ENCODE peak calls at places on chromosome 1, in seven cellular contexts. Z is IMR-90, M is hepatocyte, P is GM23248, U is mesenchymal stem cell, L is neural progenitor cell, R is Karpas-422. C is an unnamed sample.

GRCh38 chr1:183023601-183024351 is 556 bp downstream of the LAMC1 start:
- DNase-seq in U (peak; percentile 72), L (peak; percentile 84), Z (peak; percentile 47), M (peak; percentile 88), R (peak; percentile 84), P (peak; percentile 74), C (peak; percentile 55)

GRCh38 chr1:67427947-67428346 is 2.3 kb downstream of the SERBP1 start:
- DNase-seq in U (no peak), P (peak; percentile 10), M (no peak), R (no peak), Z (no peak), L (no peak), C (no peak)

GRCh38 chr1:19222979-19223824 is 13.1 kb upstream of the UBR4 start:
- DNase-seq in Z (peak; percentile 71), M (no peak), R (no peak), P (peak; percentile 45), U (no peak), L (no peak), C (no peak)

GRCh38 chr1:5949074-5949760 is 43.0 kb downstream of the NPHP4 start:
- DNase-seq in Z (no peak), M (peak; percentile 41), R (no peak), P (no peak), L (peak; percentile 16), U (peak; percentile 4), C (no peak)

GRCh38 chr1:229842302-229843255 is 216.5 kb downstream of the URB2 start:
- DNase-seq in P (no peak), Z (no peak), M (no peak), L (no peak), R (no peak), U (no peak), C (no peak)

GRCh38 chr1:240508950-240509349 is 103.0 kb downstream of the GREM2 start:
- DNase-seq in Z (peak; percentile 42), M (no peak), P (peak; percentile 38), U (no peak), L (no peak), R (no peak), C (no peak)

GRCh38 chr1:110686188-110686587 is 11.4 kb upstream of the KCNA3 start:
- DNase-seq in Z (no peak), L (no peak), U (no peak), P (no peak), M (no peak), R (no peak), C (no peak)

GRCh38 chr1:45378184-45378583 is 37.9 kb upstream of the MUTYH start:
- DNase-seq in P (no peak), L (no peak), R (no peak), U (no peak), Z (no peak), M (no peak), C (no peak)

GRCh38 chr1:111406325-111406768 is 21.2 kb downstream of the OVGP1 start:
- DNase-seq in R (peak; percentile 63), L (no peak), U (no peak), M (peak; percentile 25), P (peak; percentile 23), Z (peak; percentile 48), C (peak; percentile 36)

GRCh38 chr1:172359531-172359991 is 60.9 kb upstream of the C1orf105 start:
- DNase-seq in L (no peak), M (peak; percentile 77), Z (peak; percentile 54), U (peak; percentile 66), R (no peak), P (peak; percentile 62), C (peak; percentile 94)

GRCh38 chr1:202007703-202008489 is 2.5 kb upstream of the ELF3 start:
- DNase-seq in Z (no peak), L (no peak), R (no peak), M (peak; percentile 93), P (no peak), U (peak; percentile 35), C (no peak)

GRCh38 chr1:155043793-155044192 is 7.3 kb upstream of the ADAM15 start:
- DNase-seq in M (no peak), L (no peak), P (no peak), U (no peak), Z (no peak), R (no peak), C (no peak)

GRCh38 chr1:176801553-176802020 is 338.6 kb downstream of the PAPPA2 start:
- DNase-seq in U (peak; percentile 19), L (peak; percentile 29), M (peak; percentile 23), P (peak; percentile 63), Z (no peak), R (no peak), C (peak; percentile 3)

GRCh38 chr1:163055005-163055404 is 14.2 kb upstream of the RGS4 start:
- DNase-seq in Z (no peak), P (no peak), L (no peak), M (no peak), U (no peak), R (no peak), C (no peak)

GRCh38 chr1:177925006-177925405 is 44.9 kb downstream of the SEC16B start:
- DNase-seq in L (no peak), M (no peak), Z (peak; percentile 65), R (no peak), U (no peak), P (no peak), C (peak; percentile 29)

GRCh38 chr1:113935970-113936369 is 6.8 kb downstream of the HIPK1 start:
- DNase-seq in U (no peak), Z (no peak), P (no peak), M (no peak), L (no peak), R (no peak), C (no peak)

GRCh38 chr1:113934006-113934405 is 4.9 kb downstream of the HIPK1 start:
- DNase-seq in Z (no peak), U (no peak), L (no peak), R (no peak), P (no peak), M (no peak), C (no peak)

GRCh38 chr1:113934511-113935055 is 5.5 kb downstream of the HIPK1 start:
- DNase-seq in P (no peak), Z (no peak), R (no peak), L (no peak), M (no peak), U (no peak), C (no peak)

GRCh38 chr1:113937146-113937545 is 8.0 kb downstream of the HIPK1 start:
- DNase-seq in U (no peak), M (no peak), R (no peak), Z (peak; percentile 58), L (no peak), P (no peak), C (peak; percentile 8)

GRCh38 chr1:113935176-113935575 is 6.1 kb downstream of the HIPK1 start:
- DNase-seq in P (no peak), R (no peak), L (no peak), Z (no peak), U (no peak), M (no peak), C (no peak)
- H3K9me3 ChIP-seq in P (no peaks in the 10 kb centered on the region), R (no peaks in the 10 kb centered on the region), L (no peaks in the 10 kb centered on the region), Z (no peaks in the 10 kb centered on the region), U (no peaks in the 10 kb centered on the region), M (no peaks in the 10 kb centered on the region), C (no peaks in the 10 kb centered on the region)

GRCh38 chr1:28102169-28102568 is 13.8 kb upstream of the EYA3 start:
- DNase-seq in Z (no peak), M (no peak), L (no peak), U (no peak), P (no peak), R (no peak), C (no peak)

GRCh38 chr1:28097100-28097472 is 8.7 kb upstream of the EYA3 start:
- DNase-seq in M (no peak), L (no peak), Z (no peak), U (no peak), P (no peak), R (no peak), C (no peak)

GRCh38 chr1:28096210-28097099 is 8.0 kb upstream of the EYA3 start:
- DNase-seq in M (no peak), Z (no peak), U (no peak), R (no peak), P (no peak), L (no peak), C (no peak)

GRCh38 chr1:28104866-28105467 is 16.6 kb upstream of the EYA3 start:
- DNase-seq in M (peak; percentile 80), U (peak; percentile 79), Z (peak; percentile 76), R (peak; percentile 49), P (peak; percentile 81), L (peak; percentile 71), C (peak; percentile 67)

GRCh38 chr1:28099050-28099769 is 10.8 kb upstream of the EYA3 start:
- DNase-seq in P (no peak), M (no peak), Z (peak; percentile 26), L (no peak), R (no peak), U (peak; percentile 19), C (no peak)
- H3K27ac ChIP-seq in P (no peak overlapping the region), M (no peak overlapping the region), Z (peak overlapping the region; percentile 61), L (no peak overlapping the region), R (no peak overlapping the region), U (no peak overlapping the region), C (no peak overlapping the region)

GRCh38 chr1:1926886-1927660 is 8.0 kb upstream of the TMEM52 start:
- DNase-seq in P (no peak), U (no peak), M (peak; percentile 1), R (no peak), L (no peak), Z (no peak), C (no peak)

GRCh38 chr1:1924849-1925248 is 5.8 kb upstream of the TMEM52 start:
- DNase-seq in P (no peak), R (no peak), U (no peak), M (no peak), L (no peak), Z (no peak), C (no peak)

GRCh38 chr1:1926346-1926811 is 7.3 kb upstream of the TMEM52 start:
- DNase-seq in U (no peak), R (no peak), P (no peak), M (peak; percentile 3), Z (no peak), L (no peak), C (no peak)

GRCh38 chr1:1924378-1924777 is 5.3 kb upstream of the TMEM52 start:
- DNase-seq in M (peak; percentile 5), R (no peak), L (peak; percentile 4), Z (no peak), P (no peak), U (no peak), C (no peak)

GRCh38 chr1:1925437-1926345 is 6.6 kb upstream of the TMEM52 start:
- DNase-seq in L (no peak), Z (no peak), M (peak; percentile 2), P (no peak), U (no peak), R (no peak), C (no peak)
- H3K4me2 ChIP-seq in L (no peak overlapping the region), Z (no peak overlapping the region), M (no peak overlapping the region), P (no peak overlapping the region), U (no peak overlapping the region), R (no peak overlapping the region), C (no peak overlapping the region)

DNA sequence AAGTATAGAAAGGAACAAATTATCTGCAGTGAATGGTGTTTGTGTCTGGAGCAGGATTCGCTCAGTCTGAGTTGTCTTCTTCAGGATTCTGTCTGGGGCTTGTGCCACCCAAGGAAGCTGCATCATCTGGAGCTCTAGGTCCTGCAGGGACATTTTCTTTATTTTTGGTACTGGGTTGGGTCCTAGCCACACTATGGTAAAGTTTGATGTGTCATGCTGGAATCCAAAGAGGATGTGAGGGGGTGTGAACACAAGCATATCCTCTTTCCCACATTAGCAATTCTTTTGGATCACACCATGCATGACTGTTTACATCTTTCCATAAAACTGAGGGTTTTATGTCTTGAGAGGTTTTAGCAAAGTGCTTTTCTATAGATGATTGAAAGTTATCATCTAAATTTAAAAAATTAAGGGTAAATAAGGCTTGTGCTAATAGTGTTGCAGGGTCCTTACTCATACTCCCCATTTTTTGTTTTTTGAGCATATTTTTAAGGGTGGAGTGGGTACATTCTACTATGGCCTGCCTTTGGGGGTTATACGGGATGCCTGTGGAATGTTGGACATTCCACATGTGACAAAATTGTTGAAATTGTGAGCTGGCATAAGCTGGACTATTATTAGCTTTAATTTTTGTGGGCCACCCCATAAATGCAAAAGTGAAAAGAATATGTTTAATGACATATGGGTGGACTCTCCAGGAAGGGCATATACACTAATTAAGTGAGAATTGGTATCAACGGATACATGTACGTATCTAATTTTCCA is 152.0 kb upstream of the HMCN1 start:
- DNase-seq in Z (peak; percentile 30), M (no peak), L (no peak), P (peak; percentile 85), R (no peak), U (no peak), C (peak; percentile 42)
- H3K9me3 ChIP-seq in Z (peaks cover 9% of the 10 kb centered on the region), M (peaks cover 16% of the 10 kb centered on the region), L (no peaks in the 10 kb centered on the region), P (no peaks in the 10 kb centered on the region), R (peaks cover 7% of the 10 kb centered on the region), U (peaks cover 36% of the 10 kb centered on the region), C (no peaks in the 10 kb centered on the region)

C was measured in fibroblast of lung.